ENCODE peak calls at places on chromosomes 3 and 15, in six cellular contexts. U is heart left ventricle; B is testis; I is neuronal stem cell; S is CD8-positive, alpha-beta memory T cell; N is colonic mucosa. L is an unnamed sample.

GRCh38 chr15:86915811-86916331 is 836.2 kb downstream of the AGBL1 start:
- DNase-seq in I (peak; percentile 56), U (no peak), B (peak; percentile 29), S (no peak), N (no peak), L (no peak)

GRCh38 chr15:33026614-33027013 is 167.9 kb downstream of the FMN1 start:
- DNase-seq in B (no peak), S (no peak), I (no peak), U (peak; percentile 36), N (peak; percentile 40), L (no peak)

GRCh38 chr3:122415104-122415744 is 638 bp downstream of the WDR5B start:
- DNase-seq in U (no peak), I (no peak), N (peak; percentile 55), B (peak; percentile 50), S (peak; percentile 4), L (peak; percentile 44)

GRCh38 chr3:194686414-194686815 is 732 bp downstream of the FAM43A start:
- DNase-seq in S (no peak), I (no peak), N (no peak), B (no peak), U (no peak), L (no peak)

GRCh38 chr3:70905496-70905895 is 593.1 kb upstream of the MDFIC2 start:
- DNase-seq in N (no peak), I (no peak), B (no peak), S (no peak), U (no peak), L (no peak)

GRCh38 chr3:116280130-116280740 is 165.1 kb downstream of the LSAMP start:
- DNase-seq in I (no peak), B (no peak), N (no peak), U (no peak), S (no peak), L (no peak)

GRCh38 chr3:102169915-102170479 is 264.8 kb upstream of the ZPLD1 start:
- DNase-seq in B (no peak), S (no peak), I (no peak), U (no peak), N (no peak), L (no peak)

GRCh38 chr15:99427210-99427609 is 138.6 kb upstream of the MEF2A start:
- DNase-seq in U (no peak), I (no peak), S (no peak), B (no peak), N (no peak), L (peak; percentile 24)

GRCh38 chr15:68432665-68433064 is 702 bp upstream of the ITGA11 start:
- DNase-seq in U (peak; percentile 4), I (no peak), N (peak; percentile 15), B (no peak), S (no peak), L (peak; percentile 5)

GRCh38 chr15:66749841-66750575 is 48.0 kb downstream of the SMAD6 start:
- DNase-seq in I (no peak), B (no peak), S (no peak), U (no peak), N (no peak), L (no peak)

GRCh38 chr15:66750609-66751008 is 48.6 kb downstream of the SMAD6 start:
- DNase-seq in S (no peak), B (no peak), I (no peak), U (no peak), N (no peak), L (no peak)

GRCh38 chr15:66752078-66752477 is 50.0 kb downstream of the SMAD6 start:
- DNase-seq in U (no peak), B (peak; percentile 54), S (no peak), I (no peak), N (no peak), L (no peak)

GRCh38 chr15:66753687-66754377 is 51.8 kb downstream of the SMAD6 start:
- DNase-seq in U (no peak), S (no peak), I (no peak), N (no peak), B (no peak), L (no peak)

DNA sequence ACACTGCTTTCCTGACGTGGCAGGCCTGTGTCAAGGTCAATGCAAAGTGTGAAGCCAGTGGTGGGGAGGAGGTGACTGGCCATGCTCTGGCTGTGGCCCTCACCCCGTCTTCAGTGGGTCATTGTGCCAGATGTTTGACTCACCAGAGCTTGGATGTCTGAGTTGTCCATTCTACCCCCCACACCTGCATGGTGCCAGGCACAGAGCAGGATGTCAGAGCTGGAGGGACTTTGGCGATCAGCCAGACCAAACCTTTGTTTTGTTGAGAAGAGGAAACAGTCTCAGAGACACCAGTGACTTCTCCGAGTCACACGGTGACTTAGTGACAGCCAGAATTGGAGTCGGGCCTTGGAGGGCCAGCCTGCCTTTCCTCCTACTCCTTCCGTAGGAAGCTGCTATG is 49.5 kb downstream of the SMAD6 start:
- DNase-seq in I (no peak), N (no peak), S (no peak), U (peak; percentile 60), B (no peak), L (peak; percentile 82)
- H3K4me1 ChIP-seq in I (peaks cover 6% of the 10 kb centered on the region), N (no peaks in the 10 kb centered on the region), S (no peaks in the 10 kb centered on the region), U (peaks cover 54% of the 10 kb centered on the region), B (peaks cover 16% of the 10 kb centered on the region), L (peaks cover 6% of the 10 kb centered on the region)

GRCh38 chr15:35305031-35305555 is 220.0 kb upstream of the NANOGP8 start:
- DNase-seq in N (no peak), B (no peak), S (no peak), U (no peak), I (no peak), L (no peak)

GRCh38 chr15:35305906-35306305 is 220.8 kb upstream of the NANOGP8 start:
- DNase-seq in U (no peak), B (no peak), S (no peak), I (no peak), N (no peak), L (no peak)

GRCh38 chr15:35307026-35307425 is 221.9 kb upstream of the NANOGP8 start:
- DNase-seq in S (no peak), U (no peak), I (no peak), B (no peak), N (no peak), L (no peak)

GRCh38 chr15:35307676-35308075 is 222.6 kb upstream of the NANOGP8 start:
- DNase-seq in I (no peak), B (no peak), N (no peak), U (no peak), S (no peak), L (no peak)

DNA sequence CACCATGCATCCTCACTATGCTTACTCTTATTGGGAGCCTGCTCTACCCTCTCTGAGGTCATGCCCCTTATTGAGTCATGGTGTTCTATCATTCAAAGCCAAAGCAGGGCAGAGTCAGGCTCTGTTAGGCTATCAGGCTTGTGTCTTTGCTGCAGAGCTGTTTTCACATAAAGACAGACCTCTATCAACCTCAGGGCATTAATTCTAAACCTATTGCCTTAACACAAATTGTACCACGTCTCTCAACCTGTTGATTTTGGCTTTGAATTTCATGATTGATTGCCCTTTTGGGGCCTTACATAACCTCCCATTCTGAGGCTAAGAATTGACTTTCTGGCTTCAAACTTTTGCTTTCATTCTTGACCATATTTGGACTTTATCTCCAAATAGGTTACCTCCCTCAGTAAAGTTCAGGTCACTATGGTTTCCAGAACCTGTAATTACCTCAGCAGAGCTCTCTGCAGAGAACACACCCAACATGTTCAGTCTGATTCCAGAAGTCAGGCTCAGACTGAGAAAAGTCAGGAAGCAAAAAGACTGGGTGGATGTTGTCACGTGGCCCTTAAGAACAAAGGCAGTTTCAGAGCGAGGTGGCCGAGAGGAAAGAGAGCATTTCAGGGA is 221.4 kb upstream of the NANOGP8 start:
- DNase-seq in S (no peak), I (peak; percentile 9), U (no peak), B (no peak), N (peak; percentile 73), L (no peak)
- H3K4me1 ChIP-seq in S (no peaks in the 10 kb centered on the region), I (peaks cover 16% of the 10 kb centered on the region), U (peaks cover 3% of the 10 kb centered on the region), B (peaks cover 3% of the 10 kb centered on the region), N (peaks cover 4% of the 10 kb centered on the region), L (no peaks in the 10 kb centered on the region)

DNA sequence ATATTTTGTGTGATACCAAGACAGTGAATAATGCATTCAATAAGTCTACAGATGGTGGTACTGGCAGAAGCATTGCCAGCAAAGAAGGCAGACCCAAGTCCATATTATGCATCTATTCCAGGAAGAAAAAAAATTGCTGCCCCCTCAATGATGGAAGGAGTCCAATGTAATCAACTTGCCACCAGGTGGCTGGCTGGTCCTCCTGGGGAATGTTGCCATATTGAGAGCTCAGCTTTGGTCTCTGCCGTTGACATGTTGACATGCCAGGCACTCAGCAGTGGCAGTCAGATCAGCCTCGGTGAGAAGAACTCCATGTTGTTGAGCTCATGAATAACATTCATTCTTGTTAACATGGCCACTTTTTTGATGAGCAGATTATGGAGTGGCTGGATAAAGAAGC is 298.5 kb downstream of the IGSF11 start:
- DNase-seq in S (no peak), B (no peak), N (no peak), U (no peak), I (no peak), L (no peak)
- H3K4me1 ChIP-seq in S (no peaks in the 10 kb centered on the region), B (no peaks in the 10 kb centered on the region), N (no peaks in the 10 kb centered on the region), U (no peaks in the 10 kb centered on the region), I (no peaks in the 10 kb centered on the region), L (no peaks in the 10 kb centered on the region)

GRCh38 chr3:139654637-139655365 is 23.0 kb downstream of the NMNAT3 start:
- DNase-seq in I (no peak), S (no peak), N (no peak), U (no peak), B (no peak), L (no peak)
- H3K4me1 ChIP-seq in I (no peaks in the 10 kb centered on the region), S (no peaks in the 10 kb centered on the region), N (no peaks in the 10 kb centered on the region), U (no peaks in the 10 kb centered on the region), B (no peaks in the 10 kb centered on the region), L (no peaks in the 10 kb centered on the region)

GRCh38 chr3:61967019-61967418 is 405.6 kb downstream of the PTPRG start:
- DNase-seq in B (no peak), S (no peak), U (no peak), N (no peak), I (no peak), L (no peak)

GRCh38 chr3:61967937-61968336 is 405.4 kb downstream of the FEZF2 start:
- DNase-seq in S (no peak), B (no peak), I (no peak), N (no peak), U (no peak), L (no peak)

GRCh38 chr3:61964566-61964965 is 403.2 kb downstream of the PTPRG start:
- DNase-seq in N (no peak), S (no peak), U (no peak), I (no peak), B (no peak), L (no peak)

GRCh38 chr3:61966200-61966599 is 404.8 kb downstream of the PTPRG start:
- DNase-seq in N (no peak), B (no peak), U (no peak), S (no peak), I (no peak), L (no peak)

DNA sequence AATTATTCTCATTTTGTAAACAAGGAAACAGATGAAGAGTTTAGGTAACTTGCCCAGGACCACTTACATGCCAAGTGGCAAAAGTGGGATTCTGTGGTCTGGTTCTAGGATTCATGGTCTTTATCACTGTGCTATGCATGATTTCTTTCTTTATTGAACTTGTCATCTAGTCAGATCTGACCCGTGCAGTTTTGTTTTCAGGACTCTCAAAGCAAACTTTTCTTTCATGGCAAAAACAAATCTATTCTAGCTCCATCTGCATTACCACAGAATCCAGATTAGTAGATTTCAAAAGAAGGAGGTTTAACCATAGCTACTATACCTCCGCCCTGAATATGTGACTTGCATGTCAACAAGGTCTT is 404.4 kb downstream of the PTPRG start:
- DNase-seq in U (no peak), N (no peak), S (no peak), I (no peak), B (no peak), L (no peak)
- H3K4me1 ChIP-seq in U (no peaks in the 10 kb centered on the region), N (no peaks in the 10 kb centered on the region), S (no peaks in the 10 kb centered on the region), I (no peaks in the 10 kb centered on the region), B (no peaks in the 10 kb centered on the region), L (no peaks in the 10 kb centered on the region)

GRCh38 chr3:152304160-152304559 is 35.4 kb downstream of the MBNL1 start:
- DNase-seq in U (no peak), S (no peak), N (no peak), I (no peak), B (no peak), L (no peak)
- H3K4me1 ChIP-seq in U (peaks cover 32% of the 10 kb centered on the region), S (peaks cover 98% of the 10 kb centered on the region), N (peaks cover 13% of the 10 kb centered on the region), I (peaks cover 13% of the 10 kb centered on the region), B (peaks cover 44% of the 10 kb centered on the region), L (no peaks in the 10 kb centered on the region)